ENCODE peak calls at places on chromosomes 3 and 15, in ten cellular contexts. S is activated T-cell treated with anti-CD3 and anti-CD28 coated beads, Interleukin-2, amount 50 U/mL, for 72 hours; H is HuH-7.5; J is NAMALWA; X is GM18507; Z is activated T-helper 1 cell treated with anti-CD3 and anti-CD28 coated beads, Interleukin-2, amount 50 U/mL, for 16 hours; W is AG04450; M is cardiac muscle cell; G is left cardiac atrium; L is hepatic stellate cell. T is an unnamed sample.

GRCh38 chr3:144923051-144923450 is 951.4 kb downstream of the DIPK2A start:
- DNase-seq in S (no peak), H (no peak), J (no peak), X (no peak), Z (no peak), W (no peak), M (peak), G (no peak), L (no peak), T (no peak)

GRCh38 chr3:41710646-41711388 is 251.1 kb downstream of the ULK4 start:
- DNase-seq in S (no peak), H (no peak), J (no peak), X (no peak), Z (no peak), W (peak), M (peak), G (no peak), L (peak), T (no peak)

GRCh38 chr15:68552773-68553172 is 26.0 kb upstream of the CORO2B start:
- DNase-seq in S (no peak), H (no peak), J (no peak), X (no peak), Z (no peak), W (no peak), M (no peak), G (no peak), L (peak), T (no peak)

GRCh38 chr3:147157629-147158028 is 248.7 kb downstream of the ZIC4 start:
- DNase-seq in S (no peak), H (no peak), J (peak), X (no peak), Z (no peak), W (no peak), M (no peak), G (no peak), L (no peak), T (peak)

GRCh38 chr3:31652296-31652695 is 119.6 kb downstream of the STT3B start:
- DNase-seq in S (no peak), H (no peak), J (no peak), X (no peak), Z (no peak), W (no peak), M (no peak), G (no peak), L (no peak), T (no peak)

GRCh38 chr15:29612096-29612495 is 210.2 kb downstream of the TJP1 start:
- DNase-seq in S (no peak), H (no peak), J (no peak), X (no peak), Z (no peak), W (peak), M (peak), G (peak), L (peak), T (peak)

GRCh38 chr3:31945738-31946052 is 35.4 kb downstream of the OSBPL10 start:
- DNase-seq in S (no peak), H (no peak), J (no peak), X (no peak), Z (no peak), W (no peak), M (no peak), G (no peak), L (no peak), T (peak)

GRCh38 chr3:178948546-178948945 is 123.1 kb downstream of the ZMAT3 start:
- DNase-seq in S (no peak), H (no peak), J (no peak), X (no peak), Z (no peak), W (no peak), M (no peak), G (no peak), L (no peak), T (no peak)

GRCh38 chr3:6716374-6716773 is 144.5 kb upstream of the GRM7 start:
- DNase-seq in S (no peak), H (no peak), J (no peak), X (no peak), Z (no peak), W (no peak), M (no peak), G (no peak), L (no peak), T (no peak)

GRCh38 chr3:134423153-134423552 is 48.9 kb upstream of the AMOTL2 start:
- DNase-seq in S (no peak), H (no peak), J (no peak), X (no peak), Z (no peak), W (no peak), M (peak), G (no peak), L (no peak), T (no peak)

GRCh38 chr15:99123706-99124451 is 19.0 kb downstream of the SYNM start:
- DNase-seq in S (no peak), H (peak), J (no peak), X (no peak), Z (no peak), W (peak), M (peak), G (peak), L (peak), T (peak)

GRCh38 chr15:39920510-39921273 is 626 bp upstream of the GPR176 start:
- DNase-seq in S (peak), H (peak), J (peak), X (peak), Z (peak), W (no peak), M (peak), G (peak), L (peak), T (peak)

GRCh38 chr3:195897081-195897852 is 11.1 kb downstream of the TNK2 start:
- DNase-seq in S (no peak), H (no peak), J (no peak), X (no peak), Z (no peak), W (no peak), M (peak), G (peak), L (peak), T (peak)

GRCh38 chr15:88932875-88933330 is 19.7 kb upstream of the MFGE8 start:
- DNase-seq in S (no peak), H (no peak), J (no peak), X (no peak), Z (no peak), W (no peak), M (no peak), G (no peak), L (no peak), T (no peak)

GRCh38 chr15:84764989-84765388 is 16.6 kb downstream of the ZNF592 start:
- DNase-seq in S (no peak), H (no peak), J (no peak), X (no peak), Z (no peak), W (no peak), M (no peak), G (no peak), L (no peak), T (no peak)

GRCh38 chr3:126671521-126671920 is 16.6 kb upstream of the TXNRD3 start:
- DNase-seq in S (no peak), H (no peak), J (peak), X (no peak), Z (no peak), W (no peak), M (no peak), G (no peak), L (no peak), T (no peak)

GRCh38 chr3:172707967-172708366 is 2.9 kb downstream of the NCEH1 start:
- DNase-seq in S (no peak), H (no peak), J (no peak), X (no peak), Z (no peak), W (peak), M (peak), G (no peak), L (peak), T (peak)

GRCh38 chr15:78355185-78355584 is 15.0 kb downstream of the CRABP1 start:
- DNase-seq in S (no peak), H (no peak), J (no peak), X (no peak), Z (no peak), W (no peak), M (no peak), G (no peak), L (no peak), T (no peak)

GRCh38 chr3:25747033-25747432 is 36.2 kb downstream of the NGLY1 start:
- DNase-seq in S (no peak), H (no peak), J (no peak), X (no peak), Z (no peak), W (no peak), M (no peak), G (no peak), L (no peak), T (no peak)

GRCh38 chr15:39613271-39613670 is 32.4 kb downstream of the THBS1 start:
- DNase-seq in S (no peak), H (no peak), J (no peak), X (no peak), Z (no peak), W (no peak), M (no peak), G (no peak), L (no peak), T (no peak)

GRCh38 chr3:42638339-42638842 is 15.1 kb upstream of the ZBTB47 start:
- DNase-seq in S (peak), H (no peak), J (no peak), X (no peak), Z (no peak), W (no peak), M (no peak), G (no peak), L (no peak), T (peak)

GRCh38 chr3:179842061-179842460 is 189.2 kb downstream of the USP13 start:
- DNase-seq in S (no peak), H (no peak), J (no peak), X (no peak), Z (no peak), W (no peak), M (no peak), G (no peak), L (no peak), T (no peak)

GRCh38 chr3:151561878-151562277 is 101.0 kb upstream of the IGSF10 start:
- DNase-seq in S (no peak), H (no peak), J (no peak), X (no peak), Z (no peak), W (no peak), M (peak), G (no peak), L (no peak), T (no peak)

GRCh38 chr3:53224536-53224935 is 31.3 kb downstream of the TKT start:
- DNase-seq in S (no peak), H (no peak), J (no peak), X (no peak), Z (no peak), W (no peak), M (no peak), G (no peak), L (no peak), T (peak)

GRCh38 chr3:185732782-185733181 is 92.1 kb downstream of the IGF2BP2 start:
- DNase-seq in S (no peak), H (no peak), J (no peak), X (no peak), Z (no peak), W (peak), M (peak), G (no peak), L (peak), T (peak)

GRCh38 chr3:30643763-30644462 is 37.5 kb downstream of the TGFBR2 start:
- DNase-seq in S (peak), H (no peak), J (peak), X (no peak), Z (no peak), W (no peak), M (no peak), G (no peak), L (no peak), T (no peak)

GRCh38 chr15:39391230-39391629 is 189.6 kb upstream of the THBS1 start:
- DNase-seq in S (no peak), H (no peak), J (no peak), X (no peak), Z (no peak), W (no peak), M (peak), G (peak), L (no peak), T (no peak)

GRCh38 chr3:41318520-41318919 is 119.2 kb downstream of the CTNNB1 start:
- DNase-seq in S (no peak), H (peak), J (no peak), X (no peak), Z (no peak), W (no peak), M (no peak), G (no peak), L (no peak), T (peak)

GRCh38 chr15:85956515-85957275 is 123.0 kb upstream of the AGBL1 start:
- DNase-seq in S (no peak), H (no peak), J (no peak), X (no peak), Z (no peak), W (no peak), M (no peak), G (no peak), L (no peak), T (no peak)

T was measured in osteoblast.